ENCODE peak calls at places on chromosomes 4 and X, in six cellular contexts. One of them, this sample, is unnamed.
A peak's percentile ranks its signal among the peaks of the same experiment; 100 is the strongest.

GRCh38 chr4:4874254-4874653 is 14.8 kb downstream of the MSX1 start:
- DNase-seq in heart right ventricle: no peak
- DNase-seq in GM04504: no peak
- DNase-seq in NCI-H1417: no peak
- DNase-seq in T-helper 9 cell: no peak
- DNase-seq in fibroblast of lung: no peak
- DNase-seq in this sample: no peak

GRCh38 chrX:12372111-12372510 is 233.8 kb downstream of the FRMPD4 start:
- DNase-seq in GM04504: peak; percentile 44
- DNase-seq in T-helper 9 cell: no peak
- DNase-seq in NCI-H1417: no peak
- DNase-seq in heart right ventricle: no peak
- DNase-seq in fibroblast of lung: no peak
- DNase-seq in this sample: no peak

GRCh38 chrX:17529349-17529748 is 154.3 kb downstream of the NHS start:
- DNase-seq in fibroblast of lung: no peak
- DNase-seq in NCI-H1417: no peak
- DNase-seq in GM04504: no peak
- DNase-seq in heart right ventricle: no peak
- DNase-seq in T-helper 9 cell: no peak
- DNase-seq in this sample: no peak

GRCh38 chr4:97153042-97153441 is 990.2 kb downstream of the STPG2 start:
- DNase-seq in NCI-H1417: peak; percentile 27
- DNase-seq in heart right ventricle: no peak
- DNase-seq in fibroblast of lung: no peak
- DNase-seq in GM04504: no peak
- DNase-seq in T-helper 9 cell: no peak
- DNase-seq in this sample: no peak

GRCh38 chr4:119652978-119653377 is 24.4 kb upstream of the PDE5A start:
- DNase-seq in fibroblast of lung: peak; percentile 77
- DNase-seq in heart right ventricle: no peak
- DNase-seq in GM04504: no peak
- DNase-seq in T-helper 9 cell: no peak
- DNase-seq in NCI-H1417: no peak
- DNase-seq in this sample: no peak

GRCh38 chr4:36218121-36218520 is 26.2 kb downstream of the ARAP2 start:
- DNase-seq in T-helper 9 cell: no peak
- DNase-seq in NCI-H1417: no peak
- DNase-seq in GM04504: no peak
- DNase-seq in heart right ventricle: no peak
- DNase-seq in fibroblast of lung: no peak
- DNase-seq in this sample: no peak

GRCh38 chrX:100645106-100645505 is 1.1 kb downstream of the SRPX2 start:
- DNase-seq in NCI-H1417: no peak
- DNase-seq in fibroblast of lung: no peak
- DNase-seq in GM04504: no peak
- DNase-seq in heart right ventricle: no peak
- DNase-seq in T-helper 9 cell: no peak
- DNase-seq in this sample: no peak

GRCh38 chr4:74504212-74504611 is 59.3 kb downstream of the AREG start:
- DNase-seq in NCI-H1417: no peak
- DNase-seq in T-helper 9 cell: no peak
- DNase-seq in heart right ventricle: no peak
- DNase-seq in fibroblast of lung: peak; percentile 74
- DNase-seq in GM04504: no peak
- DNase-seq in this sample: no peak

GRCh38 chr4:33054656-33055055 is 2334.5 kb downstream of the PCDH7 start:
- DNase-seq in T-helper 9 cell: no peak
- DNase-seq in fibroblast of lung: peak; percentile 56
- DNase-seq in NCI-H1417: no peak
- DNase-seq in GM04504: no peak
- DNase-seq in heart right ventricle: no peak
- DNase-seq in this sample: no peak

GRCh38 chr4:169810325-169811323 is 52.9 kb upstream of the HPF1 start:
- DNase-seq in T-helper 9 cell: no peak
- DNase-seq in GM04504: peak; percentile 54
- DNase-seq in heart right ventricle: no peak
- DNase-seq in NCI-H1417: peak; percentile 72
- DNase-seq in fibroblast of lung: peak; percentile 89
- DNase-seq in this sample: no peak

GRCh38 chr4:19776021-19776459 is 475.7 kb upstream of the SLIT2 start:
- DNase-seq in fibroblast of lung: peak; percentile 53
- DNase-seq in heart right ventricle: no peak
- DNase-seq in T-helper 9 cell: no peak
- DNase-seq in GM04504: peak; percentile 31
- DNase-seq in NCI-H1417: peak; percentile 44
- DNase-seq in this sample: no peak

GRCh38 chr4:7361256-7361655 is 73.5 kb downstream of the PSAPL1 start:
- DNase-seq in T-helper 9 cell: no peak
- DNase-seq in fibroblast of lung: no peak
- DNase-seq in heart right ventricle: peak; percentile 53
- DNase-seq in NCI-H1417: no peak
- DNase-seq in GM04504: no peak
- DNase-seq in this sample: no peak

GRCh38 chr4:72323227-72323626 is 245.8 kb downstream of the ADAMTS3 start:
- DNase-seq in NCI-H1417: no peak
- DNase-seq in heart right ventricle: no peak
- DNase-seq in GM04504: no peak
- DNase-seq in fibroblast of lung: no peak
- DNase-seq in T-helper 9 cell: no peak
- DNase-seq in this sample: no peak

This sample was measured in CD8-positive, alpha-beta memory T cell.